ENCODE peak calls at places on chromosomes 4 and X, in four cellular contexts. U is HepG2, C is K562, O is GM12878. A is an unnamed sample.

GRCh38 chrX:5681159-5681558 is 547.5 kb downstream of the NLGN4X start:
- DNase-seq in U (no peak), C (peak), O (no peak), A (peak)

GRCh38 chr4:120139392-120139791 is 72.7 kb upstream of the MAD2L1 start:
- DNase-seq in U (no peak), C (no peak), O (no peak), A (no peak)

GRCh38 chrX:40392599-40392998 is 188.2 kb upstream of the ATP6AP2 start:
- DNase-seq in U (no peak), C (no peak), O (no peak), A (no peak)

GRCh38 chrX:128781506-128781905 is 729.3 kb upstream of the ACTRT1 start:
- DNase-seq in U (peak), C (peak), O (no peak), A (peak)

GRCh38 chr4:35463251-35463952 is 780.9 kb downstream of the ARAP2 start:
- DNase-seq in U (no peak), C (no peak), O (no peak), A (no peak)

GRCh38 chr4:73661646-73662119 is 41.4 kb upstream of the RASSF6 start:
- DNase-seq in U (no peak), C (peak), O (no peak), A (no peak)

GRCh38 chrX:119602701-119603255 is 3.4 kb downstream of the NKRF start:
- DNase-seq in U (no peak), C (no peak), O (no peak), A (no peak)

GRCh38 chr4:85028910-85029309 is 62.4 kb upstream of the WDFY3 start:
- DNase-seq in U (no peak), C (peak), O (no peak), A (no peak)

GRCh38 chrX:10011991-10012390 is 44.8 kb downstream of the CLDN34 start:
- DNase-seq in U (no peak), C (no peak), O (no peak), A (no peak)

GRCh38 chrX:102345916-102346315 is 93.9 kb downstream of the NXF2B start:
- DNase-seq in U (peak), C (peak), O (no peak), A (peak)

GRCh38 chr4:42579903-42580302 is 77.0 kb downstream of the ATP8A1 start:
- DNase-seq in U (no peak), C (no peak), O (no peak), A (no peak)

GRCh38 chr4:165720411-165721082 is 152.5 kb upstream of the TLL1 start:
- DNase-seq in U (no peak), C (no peak), O (no peak), A (no peak)

GRCh38 chr4:21709031-21709430 is 239.5 kb downstream of the KCNIP4 start:
- DNase-seq in U (no peak), C (no peak), O (no peak), A (no peak)
- TF ChIP-seq CHD2 in U (no peak), C (no peak), O (no peak), A (no peak)

DNA sequence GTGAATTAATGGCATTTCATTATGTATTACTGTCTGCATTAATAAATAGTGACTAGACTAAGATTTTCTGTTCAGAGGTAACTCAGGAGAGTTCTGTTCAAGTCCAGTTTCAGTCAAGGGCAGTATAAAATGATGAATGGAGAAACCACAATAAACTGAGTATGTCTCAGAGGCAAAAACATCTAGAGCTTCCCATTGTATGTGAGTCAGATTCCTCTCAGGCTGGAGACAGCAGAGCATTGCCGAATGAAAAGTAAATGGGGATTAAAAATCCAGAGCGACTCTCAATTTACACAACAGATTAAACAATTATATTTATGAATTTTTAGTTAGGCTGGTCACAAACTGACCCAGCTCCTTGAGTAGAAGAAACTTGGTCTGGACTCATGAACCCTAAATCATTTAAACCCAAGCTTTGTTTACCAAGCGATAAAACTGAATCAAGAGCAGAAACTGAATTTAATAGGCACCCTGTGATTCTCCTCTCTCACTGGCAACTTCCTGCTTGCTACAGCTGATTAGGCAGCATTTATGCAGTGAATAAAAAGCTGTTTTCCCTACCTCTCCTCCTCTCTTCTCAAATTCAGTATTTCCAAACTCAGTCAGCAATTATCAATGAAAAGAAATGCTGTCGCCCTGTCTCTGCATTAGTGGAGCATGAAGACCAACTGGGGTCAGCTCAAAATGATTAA is 567.9 kb downstream of the PDHA2 start:
- DNase-seq in U (no peak), C (no peak), O (no peak), A (no peak)
- TF ChIP-seq ZBTB33 in U (no peak), C (no peak), O (no peak), A (no peak)

GRCh38 chrX:134836497-134836968 is 154.3 kb upstream of the SMIM10 start:
- DNase-seq in U (no peak), C (peak), O (no peak), A (no peak)
- TF ChIP-seq YY1 in U (no peak), C (no peak), O (no peak), A (no peak)

DNA sequence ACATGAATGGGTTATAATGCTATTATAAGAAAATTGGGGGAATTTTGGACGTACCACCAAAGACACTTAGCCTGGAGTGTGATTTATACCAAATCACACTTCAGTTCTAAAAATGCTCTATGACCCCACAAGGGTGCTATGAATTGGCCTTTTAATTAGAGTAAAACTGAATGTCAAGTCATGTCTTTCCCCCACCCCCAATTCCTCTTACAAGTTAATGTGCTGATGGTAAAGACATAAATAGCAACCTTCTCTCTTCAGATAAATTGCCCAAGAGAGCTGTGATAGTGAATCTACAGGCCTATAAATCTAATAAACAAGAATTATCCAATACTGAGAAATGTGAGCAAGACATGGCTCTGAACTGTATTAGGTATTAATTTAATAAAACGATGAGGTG is 78.8 kb downstream of the RNF150 start:
- DNase-seq in U (no peak), C (no peak), O (no peak), A (no peak)
- TF ChIP-seq CHD2 in U (no peak), C (no peak), O (no peak), A (no peak)

GRCh38 chr4:61500883-61501282 is 300.8 kb downstream of the ADGRL3 start:
- DNase-seq in U (no peak), C (no peak), O (no peak), A (no peak)
- TF ChIP-seq ZBTB33 in U (no peak), C (no peak), O (no peak), A (no peak)

GRCh38 chrX:38117485-38117884 is 103.2 kb downstream of the SRPX start:
- DNase-seq in U (no peak), C (no peak), O (no peak), A (no peak)
- TF ChIP-seq YY1 in U (no peak), C (no peak), O (no peak), A (no peak)

GRCh38 chr4:763191-763810 is 57.7 kb downstream of the PCGF3 start:
- DNase-seq in U (no peak), C (no peak), O (no peak), A (no peak)

GRCh38 chr4:762211-763190 is 56.9 kb downstream of the PCGF3 start:
- DNase-seq in U (peak), C (no peak), O (no peak), A (peak)

GRCh38 chr4:761086-761485 is 55.5 kb downstream of the PCGF3 start:
- DNase-seq in U (no peak), C (no peak), O (no peak), A (no peak)

GRCh38 chr4:760616-761015 is 55.0 kb downstream of the PCGF3 start:
- DNase-seq in U (no peak), C (no peak), O (no peak), A (no peak)

DNA sequence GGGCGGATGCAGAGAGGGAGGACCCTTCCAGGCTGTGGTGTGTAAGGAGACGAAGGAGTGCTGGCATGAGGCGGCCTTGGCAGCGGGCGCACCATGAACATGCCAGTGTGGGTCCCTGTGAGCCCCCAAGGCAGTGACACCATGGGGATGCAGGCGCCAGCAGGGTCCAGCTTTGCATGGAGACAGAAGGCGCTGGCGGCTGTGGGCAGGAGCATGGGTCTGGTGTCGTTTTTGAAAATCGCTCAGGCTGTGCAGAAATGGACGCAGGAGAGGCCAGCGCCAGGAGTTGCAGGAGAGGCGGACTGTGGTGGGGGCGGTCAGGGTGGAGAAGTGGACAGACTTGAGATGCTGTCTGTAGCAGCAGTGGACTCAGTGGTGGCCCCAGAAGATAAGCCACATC is 56.1 kb downstream of the PCGF3 start:
- DNase-seq in U (no peak), C (no peak), O (no peak), A (no peak)
- TF ChIP-seq CHD2 in U (no peak), C (no peak), O (no peak), A (no peak)

A was measured in SK-N-SH.